ENCODE peak calls at places on chromosomes 3 and 15, in six cellular contexts. F is stimulated activated CD8-positive, alpha-beta memory T cell treated with anti-CD3 and anti-CD28 coated beads, Interleukin-15, amount 100 ng/mL, for 4 hours; M is T-cell; B is BJ; D is GM13977; P is C1 segment of cervical spinal cord. I is an unnamed sample.

GRCh38 chr3:133209871-133210550 is 171.8 kb downstream of the TMEM108 start:
- DNase-seq in M (no peak), F (no peak), D (no peak), B (peak), P (no peak), I (peak)

GRCh38 chr3:134326760-134327593 is 47.3 kb downstream of the AMOTL2 start:
- DNase-seq in D (no peak), F (no peak), P (no peak), B (peak), M (no peak), I (no peak)

GRCh38 chr3:52108302-52109232 is 45.7 kb downstream of the POC1A start:
- DNase-seq in P (no peak), B (no peak), M (no peak), D (no peak), F (no peak), I (no peak)

GRCh38 chr15:87326274-87326673 is 930.3 kb downstream of the NTRK3 start:
- DNase-seq in D (no peak), F (no peak), P (no peak), B (no peak), M (no peak), I (no peak)

GRCh38 chr3:159458010-159458409 is 530.6 kb upstream of the IL12A start:
- DNase-seq in F (no peak), P (no peak), M (no peak), D (no peak), B (peak), I (no peak)

GRCh38 chr15:88126695-88127476 is 129.7 kb downstream of the NTRK3 start:
- DNase-seq in F (no peak), M (no peak), P (no peak), D (no peak), B (no peak), I (no peak)

GRCh38 chr15:100570735-100571363 is 31.1 kb downstream of the LINS1 start:
- DNase-seq in D (no peak), P (no peak), F (no peak), M (no peak), B (no peak), I (peak)

GRCh38 chr3:133994166-133994910 is 35.4 kb downstream of the SLCO2A1 start:
- DNase-seq in D (no peak), P (no peak), M (no peak), F (no peak), B (no peak), I (no peak)

GRCh38 chr3:157436583-157437300 is at the start of gene PTX3:
- DNase-seq in B (peak), F (no peak), D (peak), P (no peak), M (no peak), I (no peak)

GRCh38 chr15:75727851-75728715 is 15.4 kb upstream of the CSPG4 start:
- DNase-seq in D (no peak), P (peak), M (peak), B (no peak), F (peak), I (peak)

GRCh38 chr3:10666621-10667020 is 149.4 kb upstream of the SLC6A11 start:
- DNase-seq in M (no peak), D (no peak), F (no peak), P (peak), B (no peak), I (peak)

GRCh38 chr3:21654662-21655061 is 96.3 kb downstream of the ZNF385D start:
- DNase-seq in P (no peak), F (no peak), B (no peak), M (no peak), D (no peak), I (no peak)

GRCh38 chr3:37905987-37906674 is 44.5 kb downstream of the CTDSPL start:
- DNase-seq in B (peak), F (no peak), M (no peak), D (no peak), P (no peak), I (no peak)

GRCh38 chr3:99627062-99627826 is 11.2 kb upstream of the COL8A1 start:
- DNase-seq in D (no peak), M (no peak), F (no peak), B (no peak), P (no peak), I (peak)

GRCh38 chr3:113103588-113103987 is 107.8 kb upstream of the BOC start:
- DNase-seq in M (no peak), P (no peak), F (no peak), B (no peak), D (no peak), I (no peak)

GRCh38 chr3:3137526-3137925 is 10.8 kb downstream of the TRNT1 start:
- DNase-seq in F (no peak), M (no peak), D (no peak), P (no peak), B (no peak), I (no peak)

GRCh38 chr3:123258811-123259420 is 57.2 kb downstream of the SEC22A start:
- DNase-seq in F (no peak), B (no peak), M (no peak), P (no peak), D (no peak), I (peak)

GRCh38 chr3:159938712-159939111 is 49.9 kb upstream of the IL12A start:
- DNase-seq in F (no peak), P (no peak), M (no peak), B (no peak), D (no peak), I (no peak)

GRCh38 chr3:90015688-90016356 is 908.4 kb downstream of the EPHA3 start:
- DNase-seq in F (no peak), B (peak), P (no peak), D (no peak), M (no peak), I (no peak)

GRCh38 chr15:49858076-49858475 is 237.2 kb downstream of the DTWD1 start:
- DNase-seq in F (no peak), B (no peak), D (no peak), M (no peak), P (no peak), I (no peak)

GRCh38 chr3:113968986-113969385 is 21.2 kb downstream of the ZDHHC23 start:
- DNase-seq in M (no peak), P (no peak), F (no peak), D (no peak), B (no peak), I (no peak)

GRCh38 chr3:109025896-109026295 is 72.2 kb upstream of the GUCA1C start:
- DNase-seq in F (no peak), M (no peak), P (no peak), D (no peak), B (no peak), I (no peak)

GRCh38 chr3:79086514-79086913 is 681.3 kb downstream of the ROBO1 start:
- DNase-seq in P (no peak), B (no peak), F (no peak), D (peak), M (no peak), I (peak)

GRCh38 chr3:157785071-157785826 is 282.0 kb upstream of the VEPH1 start:
- DNase-seq in B (peak), M (no peak), F (no peak), D (no peak), P (no peak), I (no peak)

GRCh38 chr15:73744293-73744692 is 8.9 kb downstream of the INSYN1 start:
- DNase-seq in F (no peak), D (no peak), P (no peak), B (no peak), M (no peak), I (no peak)

GRCh38 chr3:129282727-129283327 is 4.2 kb downstream of the HMCES start:
- DNase-seq in F (no peak), D (peak), B (no peak), P (no peak), M (no peak), I (peak)

GRCh38 chr3:149273096-149273751 is 51.6 kb upstream of the CP start:
- DNase-seq in B (peak), D (peak), F (no peak), P (peak), M (peak), I (peak)

GRCh38 chr15:98970799-98971198 is 36.8 kb downstream of the PGPEP1L start:
- DNase-seq in P (no peak), M (no peak), B (no peak), F (no peak), D (no peak), I (no peak)

GRCh38 chr3:197750863-197751737 is 1.4 kb downstream of the FYTTD1 start:
- DNase-seq in B (no peak), M (no peak), D (peak), P (peak), F (no peak), I (peak)

GRCh38 chr3:173690542-173690941 is 293.0 kb downstream of the NLGN1 start:
- DNase-seq in D (no peak), B (peak), M (no peak), P (no peak), F (no peak), I (no peak)

GRCh38 chr15:101657968-101658784 is 6.0 kb upstream of the TM2D3 start:
- DNase-seq in B (no peak), D (no peak), M (no peak), F (no peak), P (no peak), I (no peak)

GRCh38 chr3:197367081-197367780 is 68.8 kb upstream of the DLG1 start:
- DNase-seq in B (no peak), M (no peak), F (no peak), D (no peak), P (no peak), I (no peak)

GRCh38 chr3:185552358-185552877 is at the start of gene LIPH:
- DNase-seq in B (no peak), M (no peak), D (peak), F (peak), P (no peak), I (peak)

GRCh38 chr15:92391640-92392039 is 2.0 kb upstream of the ST8SIA2 start:
- DNase-seq in P (no peak), D (peak), B (no peak), M (no peak), F (no peak), I (peak)

GRCh38 chr15:38150794-38151193 is 101.8 kb upstream of the SPRED1 start:
- DNase-seq in D (no peak), F (no peak), M (no peak), B (no peak), P (no peak), I (no peak)

GRCh38 chr3:52128118-52128683 is 26.0 kb downstream of the POC1A start:
- DNase-seq in B (no peak), M (no peak), D (no peak), P (no peak), F (no peak), I (no peak)

GRCh38 chr15:73273181-73274002 is 95.4 kb downstream of the HCN4 start:
- DNase-seq in M (no peak), P (peak), D (peak), F (peak), B (no peak), I (peak)

I was measured in GM12865.